ENCODE peak calls at places on chromosome 11, in four cellular contexts. B, T, H and Q are unnamed samples.

GRCh38 chr11:12864316-12865156 is 144.6 kb upstream of the RASSF10 start:
- DNase-seq in B (no peak), T (no peak), H (peak; percentile 47), Q (no peak)

GRCh38 chr11:121795206-121795605 is 320.8 kb downstream of the BLID start:
- DNase-seq in B (no peak), T (no peak), H (peak; percentile 12), Q (no peak)

GRCh38 chr11:32785262-32785661 is 9.2 kb downstream of the CCDC73 start:
- DNase-seq in B (no peak), T (no peak), H (no peak), Q (no peak)

GRCh38 chr11:66885469-66886316 is 28.8 kb downstream of the LRFN4 start:
- DNase-seq in B (no peak), T (no peak), H (peak; percentile 77), Q (peak; percentile 83)

GRCh38 chr11:64924910-64925284 is 408 bp downstream of the PPP2R5B start:
- DNase-seq in B (no peak), T (no peak), H (peak; percentile 72), Q (peak; percentile 64)

GRCh38 chr11:82507288-82507687 is 226.4 kb downstream of the FAM181B start:
- DNase-seq in B (no peak), T (no peak), H (no peak), Q (no peak)

GRCh38 chr11:106697058-106697457 is 321.2 kb downstream of the GUCY1A2 start:
- DNase-seq in B (no peak), T (no peak), H (no peak), Q (no peak)

GRCh38 chr11:47418454-47419259 is 7.6 kb downstream of the PSMC3 start:
- DNase-seq in B (no peak), T (no peak), H (no peak), Q (no peak)

GRCh38 chr11:61780581-61781162 is 11.7 kb downstream of the TMEM258 start:
- DNase-seq in B (no peak), T (no peak), H (no peak), Q (no peak)

GRCh38 chr11:116879789-116880402 is 42.5 kb upstream of the APOA1 start:
- DNase-seq in B (peak; percentile 65), T (peak; percentile 42), H (peak; percentile 58), Q (peak; percentile 66)

GRCh38 chr11:118666331-118666730 is 13.1 kb downstream of the TREH start:
- DNase-seq in B (no peak), T (no peak), H (no peak), Q (no peak)

GRCh38 chr11:123251656-123252344 is 56.8 kb upstream of the CLMP start:
- DNase-seq in B (no peak), T (no peak), H (no peak), Q (no peak)

GRCh38 chr11:45967506-45967905 is 45.0 kb downstream of the LARGE2 start:
- DNase-seq in B (no peak), T (no peak), H (no peak), Q (peak; percentile 23)

GRCh38 chr11:67119577-67120391 is 721 bp downstream of the KDM2A start:
- DNase-seq in B (no peak), T (no peak), H (peak; percentile 79), Q (peak; percentile 41)

GRCh38 chr11:85318573-85318972 is 308.6 kb downstream of the DLG2 start:
- DNase-seq in B (no peak), T (no peak), H (no peak), Q (no peak)

GRCh38 chr11:105790021-105790420 is 180.1 kb downstream of the GRIA4 start:
- DNase-seq in B (no peak), T (no peak), H (no peak), Q (no peak)

GRCh38 chr11:34860034-34860433 is 56.1 kb downstream of the APIP start:
- DNase-seq in B (no peak), T (no peak), H (no peak), Q (no peak)

GRCh38 chr11:65575568-65576231 is at the start of gene EHBP1L1:
- DNase-seq in B (no peak), T (peak; percentile 70), H (peak; percentile 91), Q (peak; percentile 91)

GRCh38 chr11:102802341-102802740 is 4.4 kb upstream of the MMP1 start:
- DNase-seq in B (no peak), T (no peak), H (no peak), Q (no peak)

GRCh38 chr11:122165972-122166371 is 50.0 kb upstream of the BLID start:
- DNase-seq in B (no peak), T (no peak), H (no peak), Q (no peak)

GRCh38 chr11:117459121-117459978 is 131.7 kb downstream of the CEP164 start:
- DNase-seq in B (no peak), T (no peak), H (no peak), Q (no peak)

GRCh38 chr11:81989093-81989492 is 744.6 kb downstream of the FAM181B start:
- DNase-seq in B (no peak), T (no peak), H (no peak), Q (no peak)

GRCh38 chr11:118282635-118283310 is 18.7 kb upstream of the MPZL2 start:
- DNase-seq in B (no peak), T (no peak), H (no peak), Q (peak; percentile 21)

GRCh38 chr11:59669611-59670009 is 773 bp upstream of the PATL1 start:
- DNase-seq in B (no peak), T (no peak), H (no peak), Q (no peak)

GRCh38 chr11:100673063-100673462 is 14.0 kb upstream of the ARHGAP42 start:
- DNase-seq in B (no peak), T (no peak), H (no peak), Q (no peak)

GRCh38 chr11:26842458-26842841 is 120.6 kb upstream of the SLC5A12 start:
- DNase-seq in B (no peak), T (no peak), H (no peak), Q (no peak)

GRCh38 chr11:37026741-37027140 is 428.7 kb upstream of the RAG2 start:
- DNase-seq in B (no peak), T (no peak), H (no peak), Q (no peak)

GRCh38 chr11:26777276-26777939 is 55.5 kb upstream of the SLC5A12 start:
- DNase-seq in B (no peak), T (no peak), H (no peak), Q (no peak)

GRCh38 chr11:86671386-86672006 is 920 bp downstream of the ME3 start:
- DNase-seq in B (no peak), T (no peak), H (no peak), Q (no peak)

DNA sequence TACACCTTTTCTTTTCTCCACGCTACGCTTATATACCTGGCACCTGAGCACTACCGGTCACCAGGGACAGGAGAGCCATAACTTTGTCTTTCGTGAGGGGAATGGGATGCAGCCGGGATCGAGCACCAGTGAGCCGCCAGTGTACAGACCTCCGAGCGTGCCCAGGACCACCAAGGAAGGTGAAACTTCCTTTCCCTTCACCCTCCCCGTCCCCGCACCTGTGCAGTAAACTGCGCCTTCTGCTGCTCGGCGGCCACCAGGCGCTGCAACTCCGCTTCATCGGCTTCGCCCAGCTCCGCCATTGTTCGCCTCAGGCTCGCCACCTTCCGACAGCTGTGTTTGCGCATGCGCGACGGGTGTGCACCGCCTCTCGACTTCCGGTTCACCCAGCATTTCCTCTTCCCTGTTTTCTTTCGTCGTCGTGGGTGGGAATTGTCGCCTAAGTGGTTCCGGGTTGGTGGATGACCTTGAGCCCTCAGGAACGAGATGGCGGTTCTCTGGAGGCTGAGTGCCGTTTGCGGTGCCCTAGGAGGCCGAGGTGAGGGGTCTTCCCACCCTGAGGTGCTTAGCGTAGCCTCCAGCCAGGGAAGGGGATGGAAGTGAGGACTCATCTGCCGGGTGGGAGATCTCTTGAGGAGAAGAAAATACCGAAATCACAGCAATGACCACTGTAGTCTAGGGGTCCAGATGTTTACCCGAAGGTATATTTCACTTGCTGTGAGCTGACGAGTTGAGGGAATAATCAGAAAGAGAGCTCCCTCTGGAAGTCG is at the start of the genes SDHD and TIMM8B:
- DNase-seq in B (peak; percentile 96), T (peak; percentile 93), H (peak; percentile 91), Q (peak; percentile 95)
- TF ChIP-seq FOXM1 in B (no peak), T (no peak), H (no peak), Q (peak; percentile 65)

DNA sequence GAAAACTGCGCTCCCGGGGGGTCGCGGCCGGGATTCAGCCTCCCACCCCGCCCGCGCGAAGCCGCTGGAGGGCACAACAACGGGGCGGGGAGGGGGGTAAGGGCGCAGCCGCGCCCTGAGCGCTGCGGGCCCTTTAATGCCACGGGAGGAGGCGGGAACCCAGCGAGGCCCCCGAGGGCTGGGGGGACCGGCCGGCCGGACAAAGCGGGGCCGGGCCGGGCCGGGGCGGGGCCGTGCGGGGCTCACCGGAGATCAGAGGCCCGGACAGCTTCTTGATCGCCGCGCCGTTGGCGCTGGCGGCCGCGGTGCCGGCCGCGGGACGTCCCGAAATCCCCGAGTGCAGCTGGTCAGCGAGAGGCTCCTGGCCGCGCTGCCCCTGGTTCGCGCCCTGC is 1.2 kb downstream of the CDKN1C start:
- DNase-seq in B (no peak), T (no peak), H (peak; percentile 79), Q (peak; percentile 57)
- H3K4me3 ChIP-seq in B (no peak overlapping the region), T (no peak overlapping the region), H (peak overlapping the region; percentile 58), Q (peak overlapping the region; percentile 59)

GRCh38 chr11:125344846-125345705 is 151.0 kb downstream of the FEZ1 start:
- DNase-seq in B (no peak), T (no peak), H (no peak), Q (no peak)

GRCh38 chr11:125341676-125342075 is 154.4 kb downstream of the FEZ1 start:
- DNase-seq in B (no peak), T (no peak), H (no peak), Q (no peak)

GRCh38 chr11:125342281-125342980 is 153.6 kb downstream of the FEZ1 start:
- DNase-seq in B (no peak), T (no peak), H (no peak), Q (no peak)

GRCh38 chr11:125343732-125344131 is 152.3 kb downstream of the FEZ1 start:
- DNase-seq in B (no peak), T (no peak), H (no peak), Q (no peak)

DNA sequence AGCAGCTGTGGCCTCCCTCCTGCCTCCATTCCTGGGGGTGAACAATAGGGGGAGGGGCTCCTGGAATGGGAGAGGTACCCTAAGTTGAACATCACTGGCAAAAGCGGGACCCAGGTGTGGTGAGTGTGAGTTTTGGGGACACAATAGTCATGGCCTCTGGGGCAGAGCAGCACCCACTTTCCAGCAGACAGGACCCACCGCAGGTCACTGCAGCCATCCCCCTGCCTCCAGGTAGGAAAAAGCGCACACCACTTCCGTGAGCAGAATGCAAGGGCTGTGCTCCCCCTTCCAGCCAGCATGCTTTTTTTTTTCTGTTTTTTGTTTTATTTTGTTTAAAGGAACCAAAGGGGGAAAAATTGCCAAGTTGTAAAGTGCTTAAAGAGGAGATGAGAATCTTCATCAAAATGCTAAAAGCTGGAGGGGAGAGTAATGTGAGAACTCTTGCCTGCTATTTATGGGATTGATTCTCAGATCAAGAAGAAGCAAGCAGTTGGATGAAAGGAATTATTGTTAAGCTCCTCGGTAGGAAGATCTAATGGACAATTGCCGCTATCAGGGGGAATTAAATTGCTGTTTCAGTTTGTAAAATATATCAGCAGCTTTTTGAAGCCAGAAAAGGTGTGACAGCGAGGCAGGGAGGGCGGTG is 152.9 kb downstream of the FEZ1 start:
- DNase-seq in B (no peak), T (no peak), H (no peak), Q (no peak)
- TF ChIP-seq FOXM1 in B (no peak), T (no peak), H (no peak), Q (no peak)

GRCh38 chr11:57459112-57460016 is 964 bp upstream of the RTN4RL2 start:
- DNase-seq in B (no peak), T (no peak), H (peak; percentile 45), Q (peak; percentile 33)

GRCh38 chr11:57462597-57462996 is 2.3 kb downstream of the RTN4RL2 start:
- DNase-seq in B (no peak), T (no peak), H (no peak), Q (no peak)

GRCh38 chr11:57461841-57462489 is 1.6 kb downstream of the RTN4RL2 start:
- DNase-seq in B (no peak), T (no peak), H (no peak), Q (no peak)

GRCh38 chr11:57460017-57460755 is at the start of gene RTN4RL2:
- DNase-seq in B (peak; percentile 48), T (no peak), H (peak; percentile 91), Q (peak; percentile 90)

GRCh38 chr11:57460756-57461749 is 725 bp downstream of the RTN4RL2 start:
- DNase-seq in B (no peak), T (no peak), H (no peak), Q (no peak)
- H3K4me3 ChIP-seq in B (peak overlapping the region; percentile 75), T (peak overlapping the region; percentile 5), H (peak overlapping the region; percentile 43), Q (peak overlapping the region; percentile 45)